ENCODE peak calls at places on chromosomes 12 and 14, in ten cellular contexts. One of them, this sample, is unnamed. For H3K4me1, the result is how much of the 10 kb centered on the place peaks cover.

GRCh38 chr14:101876539-101876938 is 87.8 kb upstream of the DYNC1H1 start:
- DNase-seq in uterus: peak
- DNase-seq in suprapubic skin: peak
- DNase-seq in ovary: no peak
- DNase-seq in adrenal gland: peak
- DNase-seq in tibial nerve: peak
- DNase-seq in esophagus squamous epithelium: peak
- DNase-seq in testis: peak
- DNase-seq in heart left ventricle: peak
- DNase-seq in transverse colon: peak
- DNase-seq in this sample: peak

GRCh38 chr14:50736932-50737419 is 68.9 kb upstream of the SAV1 start:
- DNase-seq in testis: peak
- DNase-seq in transverse colon: no peak
- DNase-seq in suprapubic skin: no peak
- DNase-seq in tibial nerve: no peak
- DNase-seq in adrenal gland: no peak
- DNase-seq in uterus: no peak
- DNase-seq in esophagus squamous epithelium: no peak
- DNase-seq in ovary: no peak
- DNase-seq in heart left ventricle: no peak
- DNase-seq in this sample: no peak

GRCh38 chr12:117845271-117845904 is 123.4 kb downstream of the KSR2 start:
- DNase-seq in tibial nerve: no peak
- DNase-seq in transverse colon: no peak
- DNase-seq in ovary: no peak
- DNase-seq in suprapubic skin: no peak
- DNase-seq in heart left ventricle: no peak
- DNase-seq in adrenal gland: no peak
- DNase-seq in uterus: no peak
- DNase-seq in testis: no peak
- DNase-seq in esophagus squamous epithelium: no peak
- DNase-seq in this sample: no peak

GRCh38 chr12:46556105-46556559 is 183.6 kb upstream of the SLC38A2 start:
- DNase-seq in ovary: no peak
- DNase-seq in adrenal gland: no peak
- DNase-seq in tibial nerve: no peak
- DNase-seq in heart left ventricle: no peak
- DNase-seq in suprapubic skin: no peak
- DNase-seq in esophagus squamous epithelium: no peak
- DNase-seq in testis: no peak
- DNase-seq in transverse colon: no peak
- DNase-seq in uterus: no peak
- DNase-seq in this sample: no peak

GRCh38 chr12:62856454-62856853 is 78.5 kb downstream of the PPM1H start:
- DNase-seq in adrenal gland: no peak
- DNase-seq in transverse colon: no peak
- DNase-seq in testis: no peak
- DNase-seq in suprapubic skin: no peak
- DNase-seq in ovary: no peak
- DNase-seq in tibial nerve: no peak
- DNase-seq in esophagus squamous epithelium: no peak
- DNase-seq in uterus: no peak
- DNase-seq in heart left ventricle: no peak
- DNase-seq in this sample: no peak

GRCh38 chr12:51318846-51319570 is 5.0 kb downstream of the BIN2 start:
- DNase-seq in suprapubic skin: no peak
- DNase-seq in uterus: no peak
- DNase-seq in testis: no peak
- DNase-seq in ovary: no peak
- DNase-seq in adrenal gland: no peak
- DNase-seq in esophagus squamous epithelium: no peak
- DNase-seq in transverse colon: peak
- DNase-seq in heart left ventricle: no peak
- DNase-seq in tibial nerve: no peak
- DNase-seq in this sample: peak

GRCh38 chr14:75147423-75148071 is 20.7 kb upstream of the NEK9 start:
- DNase-seq in testis: peak
- DNase-seq in suprapubic skin: peak
- DNase-seq in transverse colon: peak
- DNase-seq in tibial nerve: peak
- DNase-seq in adrenal gland: peak
- DNase-seq in esophagus squamous epithelium: no peak
- DNase-seq in heart left ventricle: peak
- DNase-seq in uterus: peak
- DNase-seq in ovary: peak
- DNase-seq in this sample: peak

GRCh38 chr12:119235352-119235751 is 56.6 kb downstream of the HSPB8 start:
- DNase-seq in esophagus squamous epithelium: no peak
- DNase-seq in heart left ventricle: no peak
- DNase-seq in adrenal gland: no peak
- DNase-seq in testis: no peak
- DNase-seq in transverse colon: no peak
- DNase-seq in tibial nerve: no peak
- DNase-seq in suprapubic skin: no peak
- DNase-seq in uterus: no peak
- DNase-seq in ovary: no peak
- DNase-seq in this sample: no peak

DNA sequence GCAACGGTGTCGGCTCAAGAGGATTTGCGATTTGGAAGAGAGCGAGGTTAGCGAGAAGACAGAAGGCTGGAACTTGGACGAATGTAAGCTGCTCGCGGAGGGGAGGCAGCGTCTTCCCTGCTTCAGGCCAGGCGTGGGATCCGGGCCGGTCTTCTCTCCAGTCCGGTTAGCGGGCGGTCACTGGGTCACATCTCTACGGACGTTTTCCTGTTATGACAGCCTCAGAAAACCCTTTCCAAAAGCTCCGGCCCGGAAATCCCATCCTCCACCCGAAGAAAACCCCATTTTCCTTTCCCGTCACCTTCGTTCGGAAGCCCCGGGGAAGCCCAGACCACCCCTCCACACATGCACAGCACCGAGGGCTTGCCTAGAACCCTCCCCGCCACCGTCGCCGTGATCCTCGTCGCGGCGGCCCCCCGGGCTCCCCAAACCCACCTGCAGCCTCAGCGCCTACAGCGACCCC is 268 bp downstream of the NDUFB1 start:
- DNase-seq in suprapubic skin: no peak
- DNase-seq in esophagus squamous epithelium: no peak
- DNase-seq in adrenal gland: no peak
- DNase-seq in tibial nerve: peak
- DNase-seq in testis: peak
- DNase-seq in transverse colon: peak
- DNase-seq in ovary: no peak
- DNase-seq in heart left ventricle: peak
- DNase-seq in uterus: no peak
- DNase-seq in this sample: peak
- TF ChIP-seq POLR2A in suprapubic skin: no peak
- TF ChIP-seq POLR2A in esophagus squamous epithelium: peak
- TF ChIP-seq POLR2A in adrenal gland: peak
- TF ChIP-seq POLR2A in tibial nerve: no peak
- TF ChIP-seq POLR2A in testis: no peak
- TF ChIP-seq POLR2A in transverse colon: peak
- TF ChIP-seq POLR2A in ovary: peak
- TF ChIP-seq POLR2A in heart left ventricle: no peak
- TF ChIP-seq POLR2A in uterus: no peak
- TF ChIP-seq POLR2A in this sample: peak

GRCh38 chr12:18684430-18684829 is 53.4 kb downstream of the PLCZ1 start:
- DNase-seq in uterus: no peak
- DNase-seq in esophagus squamous epithelium: no peak
- DNase-seq in testis: no peak
- DNase-seq in transverse colon: no peak
- DNase-seq in suprapubic skin: no peak
- DNase-seq in heart left ventricle: no peak
- DNase-seq in ovary: no peak
- DNase-seq in tibial nerve: no peak
- DNase-seq in adrenal gland: no peak
- DNase-seq in this sample: no peak

GRCh38 chr12:18683603-18684002 is 54.2 kb downstream of the PLCZ1 start:
- DNase-seq in ovary: no peak
- DNase-seq in tibial nerve: no peak
- DNase-seq in uterus: no peak
- DNase-seq in adrenal gland: no peak
- DNase-seq in testis: no peak
- DNase-seq in esophagus squamous epithelium: no peak
- DNase-seq in suprapubic skin: no peak
- DNase-seq in heart left ventricle: no peak
- DNase-seq in transverse colon: no peak
- DNase-seq in this sample: no peak

GRCh38 chr12:18677189-18677588 is 60.6 kb downstream of the PLCZ1 start:
- DNase-seq in adrenal gland: no peak
- DNase-seq in uterus: no peak
- DNase-seq in transverse colon: no peak
- DNase-seq in testis: no peak
- DNase-seq in heart left ventricle: no peak
- DNase-seq in esophagus squamous epithelium: no peak
- DNase-seq in tibial nerve: no peak
- DNase-seq in suprapubic skin: no peak
- DNase-seq in ovary: no peak
- DNase-seq in this sample: no peak

GRCh38 chr12:18676112-18676511 is 61.7 kb downstream of the PLCZ1 start:
- DNase-seq in uterus: no peak
- DNase-seq in ovary: no peak
- DNase-seq in transverse colon: no peak
- DNase-seq in tibial nerve: no peak
- DNase-seq in esophagus squamous epithelium: no peak
- DNase-seq in testis: no peak
- DNase-seq in heart left ventricle: no peak
- DNase-seq in adrenal gland: no peak
- DNase-seq in suprapubic skin: no peak
- DNase-seq in this sample: no peak

GRCh38 chr12:18681818-18682217 is 56.0 kb downstream of the PLCZ1 start:
- DNase-seq in adrenal gland: no peak
- DNase-seq in testis: no peak
- DNase-seq in uterus: no peak
- DNase-seq in esophagus squamous epithelium: no peak
- DNase-seq in ovary: no peak
- DNase-seq in heart left ventricle: no peak
- DNase-seq in tibial nerve: no peak
- DNase-seq in suprapubic skin: no peak
- DNase-seq in transverse colon: no peak
- DNase-seq in this sample: no peak
- H3K4me3 ChIP-seq in adrenal gland: no peak
- H3K4me3 ChIP-seq in testis: no peak
- H3K4me3 ChIP-seq in uterus: no peak
- H3K4me3 ChIP-seq in esophagus squamous epithelium: no peak
- H3K4me3 ChIP-seq in ovary: no peak
- H3K4me3 ChIP-seq in heart left ventricle: no peak
- H3K4me3 ChIP-seq in tibial nerve: no peak
- H3K4me3 ChIP-seq in suprapubic skin: no peak
- H3K4me3 ChIP-seq in transverse colon: no peak
- H3K4me3 ChIP-seq in this sample: no peak

GRCh38 chr14:91387135-91387849 is 30.3 kb downstream of the CCDC88C start:
- DNase-seq in heart left ventricle: no peak
- DNase-seq in adrenal gland: no peak
- DNase-seq in ovary: no peak
- DNase-seq in testis: no peak
- DNase-seq in esophagus squamous epithelium: no peak
- DNase-seq in tibial nerve: no peak
- DNase-seq in suprapubic skin: no peak
- DNase-seq in uterus: no peak
- DNase-seq in transverse colon: no peak
- DNase-seq in this sample: no peak

GRCh38 chr14:91387996-91388395 is 29.6 kb downstream of the CCDC88C start:
- DNase-seq in transverse colon: no peak
- DNase-seq in ovary: no peak
- DNase-seq in esophagus squamous epithelium: no peak
- DNase-seq in heart left ventricle: no peak
- DNase-seq in testis: no peak
- DNase-seq in suprapubic skin: no peak
- DNase-seq in uterus: no peak
- DNase-seq in tibial nerve: no peak
- DNase-seq in adrenal gland: no peak
- DNase-seq in this sample: no peak

GRCh38 chr14:91390165-91390778 is 27.3 kb downstream of the CCDC88C start:
- DNase-seq in transverse colon: no peak
- DNase-seq in tibial nerve: no peak
- DNase-seq in testis: no peak
- DNase-seq in suprapubic skin: no peak
- DNase-seq in heart left ventricle: no peak
- DNase-seq in uterus: no peak
- DNase-seq in esophagus squamous epithelium: no peak
- DNase-seq in ovary: no peak
- DNase-seq in adrenal gland: no peak
- DNase-seq in this sample: no peak

GRCh38 chr14:91388551-91388975 is 29.1 kb downstream of the CCDC88C start:
- DNase-seq in suprapubic skin: no peak
- DNase-seq in ovary: no peak
- DNase-seq in heart left ventricle: no peak
- DNase-seq in adrenal gland: no peak
- DNase-seq in testis: no peak
- DNase-seq in uterus: no peak
- DNase-seq in transverse colon: peak
- DNase-seq in esophagus squamous epithelium: no peak
- DNase-seq in tibial nerve: no peak
- DNase-seq in this sample: no peak

GRCh38 chr14:91389173-91389572 is 28.4 kb downstream of the CCDC88C start:
- DNase-seq in ovary: no peak
- DNase-seq in adrenal gland: no peak
- DNase-seq in heart left ventricle: no peak
- DNase-seq in uterus: no peak
- DNase-seq in esophagus squamous epithelium: no peak
- DNase-seq in testis: no peak
- DNase-seq in transverse colon: no peak
- DNase-seq in suprapubic skin: no peak
- DNase-seq in tibial nerve: no peak
- DNase-seq in this sample: no peak
- H3K4me1 ChIP-seq in ovary: under half
- H3K4me1 ChIP-seq in adrenal gland: under half
- H3K4me1 ChIP-seq in heart left ventricle: under half
- H3K4me1 ChIP-seq in uterus: under half
- H3K4me1 ChIP-seq in esophagus squamous epithelium: half or more
- H3K4me1 ChIP-seq in testis: under half
- H3K4me1 ChIP-seq in transverse colon: under half
- H3K4me1 ChIP-seq in suprapubic skin: under half
- H3K4me1 ChIP-seq in tibial nerve: under half
- H3K4me1 ChIP-seq in this sample: under half

DNA sequence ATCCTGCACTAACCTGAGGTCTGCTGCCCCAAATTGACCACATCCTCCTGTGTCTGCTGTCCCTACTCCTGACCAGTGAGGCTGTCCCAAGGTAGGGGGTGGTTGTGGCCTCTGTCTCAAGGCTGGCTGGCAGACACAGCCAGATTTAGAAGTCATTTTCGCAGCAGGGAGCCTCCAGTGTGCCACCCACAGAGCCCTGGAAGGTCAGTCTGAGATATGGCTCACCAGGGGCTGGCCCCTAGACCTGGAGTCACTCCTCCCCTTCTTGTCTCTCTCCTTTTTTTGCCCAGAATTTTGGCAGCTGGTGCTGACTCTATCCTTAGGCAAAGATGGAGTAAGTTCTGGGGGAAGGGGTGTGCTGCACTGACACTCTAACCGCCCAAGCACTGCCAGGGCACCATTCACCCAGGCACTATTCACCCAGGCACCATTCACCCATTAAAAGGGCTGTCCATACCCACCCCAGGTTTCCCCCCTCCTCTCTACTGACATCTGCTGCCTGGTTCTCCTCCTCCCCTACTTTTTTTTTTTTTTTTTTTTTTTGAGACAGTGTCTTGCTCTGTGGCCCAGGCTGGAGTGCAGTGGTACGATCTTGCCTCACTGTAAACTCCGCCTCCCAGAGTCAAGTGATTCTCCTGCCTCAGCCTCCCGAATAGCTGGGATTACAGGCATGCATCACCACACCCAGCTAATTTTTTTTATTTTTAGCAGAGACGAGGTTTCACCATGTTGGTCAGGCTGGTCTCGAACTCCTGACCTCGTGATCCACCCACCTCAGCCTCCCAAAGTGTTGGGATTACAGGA is 7.7 kb downstream of the DDN start:
- DNase-seq in esophagus squamous epithelium: no peak
- DNase-seq in ovary: no peak
- DNase-seq in tibial nerve: no peak
- DNase-seq in suprapubic skin: no peak
- DNase-seq in uterus: no peak
- DNase-seq in adrenal gland: no peak
- DNase-seq in transverse colon: no peak
- DNase-seq in testis: no peak
- DNase-seq in heart left ventricle: no peak
- DNase-seq in this sample: no peak
- TF ChIP-seq POLR2A in esophagus squamous epithelium: no peak
- TF ChIP-seq POLR2A in ovary: no peak
- TF ChIP-seq POLR2A in tibial nerve: no peak
- TF ChIP-seq POLR2A in suprapubic skin: no peak
- TF ChIP-seq POLR2A in uterus: no peak
- TF ChIP-seq POLR2A in adrenal gland: no peak
- TF ChIP-seq POLR2A in transverse colon: no peak
- TF ChIP-seq POLR2A in testis: no peak
- TF ChIP-seq POLR2A in heart left ventricle: no peak
- TF ChIP-seq POLR2A in this sample: no peak

This sample was measured in Peyer's patch.